ENCODE peak calls at places on chromosomes 6 and 20, in seven cellular contexts. One of them, this sample, is unnamed.

GRCh38 chr6:1381397-1382330 is 7.7 kb upstream of the FOXF2 start:
- DNase-seq in sigmoid colon: no peak
- DNase-seq in tibial artery: no peak
- DNase-seq in Peyer's patch: peak
- DNase-seq in body of pancreas: peak
- DNase-seq in brain microvascular endothelial cell: no peak
- DNase-seq in heart left ventricle: no peak
- DNase-seq in this sample: no peak

GRCh38 chr6:39357998-39358686 is 35.6 kb upstream of the KCNK16 start:
- DNase-seq in sigmoid colon: peak
- DNase-seq in tibial artery: no peak
- DNase-seq in Peyer's patch: no peak
- DNase-seq in body of pancreas: peak
- DNase-seq in brain microvascular endothelial cell: peak
- DNase-seq in heart left ventricle: peak
- DNase-seq in this sample: no peak

GRCh38 chr20:23149623-23150279 is 63.6 kb upstream of the CD93 start:
- DNase-seq in sigmoid colon: no peak
- DNase-seq in tibial artery: peak
- DNase-seq in Peyer's patch: no peak
- DNase-seq in body of pancreas: no peak
- DNase-seq in brain microvascular endothelial cell: no peak
- DNase-seq in heart left ventricle: no peak
- DNase-seq in this sample: peak

GRCh38 chr6:31247813-31248212 is 24.1 kb downstream of the HLA-C start:
- DNase-seq in sigmoid colon: no peak
- DNase-seq in tibial artery: no peak
- DNase-seq in Peyer's patch: no peak
- DNase-seq in body of pancreas: no peak
- DNase-seq in brain microvascular endothelial cell: no peak
- DNase-seq in heart left ventricle: no peak
- DNase-seq in this sample: no peak

GRCh38 chr6:130212215-130212874 is 10.4 kb downstream of the SAMD3 start:
- DNase-seq in sigmoid colon: no peak
- DNase-seq in tibial artery: no peak
- DNase-seq in Peyer's patch: no peak
- DNase-seq in body of pancreas: no peak
- DNase-seq in brain microvascular endothelial cell: no peak
- DNase-seq in heart left ventricle: no peak
- DNase-seq in this sample: no peak

GRCh38 chr6:53910834-53911233 is 116.0 kb downstream of the LRRC1 start:
- DNase-seq in sigmoid colon: no peak
- DNase-seq in tibial artery: no peak
- DNase-seq in Peyer's patch: no peak
- DNase-seq in body of pancreas: no peak
- DNase-seq in brain microvascular endothelial cell: no peak
- DNase-seq in heart left ventricle: no peak
- DNase-seq in this sample: no peak

GRCh38 chr6:40674170-40674569 is 87.0 kb upstream of the LRFN2 start:
- DNase-seq in sigmoid colon: no peak
- DNase-seq in tibial artery: no peak
- DNase-seq in Peyer's patch: no peak
- DNase-seq in body of pancreas: no peak
- DNase-seq in brain microvascular endothelial cell: no peak
- DNase-seq in heart left ventricle: no peak
- DNase-seq in this sample: no peak

GRCh38 chr20:22801528-22801927 is 217.2 kb upstream of the FOXA2 start:
- DNase-seq in sigmoid colon: no peak
- DNase-seq in tibial artery: no peak
- DNase-seq in Peyer's patch: no peak
- DNase-seq in body of pancreas: no peak
- DNase-seq in brain microvascular endothelial cell: no peak
- DNase-seq in heart left ventricle: no peak
- DNase-seq in this sample: no peak

GRCh38 chr6:32340242-32340641 is 31.5 kb downstream of the TSBP1 start:
- DNase-seq in sigmoid colon: no peak
- DNase-seq in tibial artery: no peak
- DNase-seq in Peyer's patch: no peak
- DNase-seq in body of pancreas: no peak
- DNase-seq in brain microvascular endothelial cell: no peak
- DNase-seq in heart left ventricle: no peak
- DNase-seq in this sample: no peak

GRCh38 chr6:136365781-136366354 is 76.2 kb upstream of the BCLAF1 start:
- DNase-seq in sigmoid colon: peak
- DNase-seq in tibial artery: peak
- DNase-seq in Peyer's patch: no peak
- DNase-seq in body of pancreas: no peak
- DNase-seq in brain microvascular endothelial cell: no peak
- DNase-seq in heart left ventricle: peak
- DNase-seq in this sample: no peak

GRCh38 chr20:58131581-58132142 is 96.8 kb downstream of the ANKRD60 start:
- DNase-seq in sigmoid colon: peak
- DNase-seq in tibial artery: peak
- DNase-seq in Peyer's patch: no peak
- DNase-seq in body of pancreas: no peak
- DNase-seq in brain microvascular endothelial cell: peak
- DNase-seq in heart left ventricle: no peak
- DNase-seq in this sample: peak

GRCh38 chr6:30641048-30641447 is 5.9 kb upstream of the C6orf136 start:
- DNase-seq in sigmoid colon: no peak
- DNase-seq in tibial artery: no peak
- DNase-seq in Peyer's patch: no peak
- DNase-seq in body of pancreas: no peak
- DNase-seq in brain microvascular endothelial cell: no peak
- DNase-seq in heart left ventricle: no peak
- DNase-seq in this sample: no peak

GRCh38 chr6:139983555-139984276 is 609.3 kb upstream of the CITED2 start:
- DNase-seq in sigmoid colon: no peak
- DNase-seq in tibial artery: no peak
- DNase-seq in Peyer's patch: no peak
- DNase-seq in body of pancreas: no peak
- DNase-seq in brain microvascular endothelial cell: peak
- DNase-seq in heart left ventricle: no peak
- DNase-seq in this sample: no peak

GRCh38 chr6:139979021-139979721 is 604.7 kb upstream of the CITED2 start:
- DNase-seq in sigmoid colon: no peak
- DNase-seq in tibial artery: no peak
- DNase-seq in Peyer's patch: no peak
- DNase-seq in body of pancreas: no peak
- DNase-seq in brain microvascular endothelial cell: no peak
- DNase-seq in heart left ventricle: peak
- DNase-seq in this sample: no peak

GRCh38 chr6:139981810-139982550 is 607.5 kb upstream of the CITED2 start:
- DNase-seq in sigmoid colon: no peak
- DNase-seq in tibial artery: no peak
- DNase-seq in Peyer's patch: no peak
- DNase-seq in body of pancreas: no peak
- DNase-seq in brain microvascular endothelial cell: peak
- DNase-seq in heart left ventricle: peak
- DNase-seq in this sample: no peak

GRCh38 chr6:139982652-139983051 is 608.2 kb upstream of the CITED2 start:
- DNase-seq in sigmoid colon: no peak
- DNase-seq in tibial artery: no peak
- DNase-seq in Peyer's patch: no peak
- DNase-seq in body of pancreas: no peak
- DNase-seq in brain microvascular endothelial cell: peak
- DNase-seq in heart left ventricle: no peak
- DNase-seq in this sample: no peak

DNA sequence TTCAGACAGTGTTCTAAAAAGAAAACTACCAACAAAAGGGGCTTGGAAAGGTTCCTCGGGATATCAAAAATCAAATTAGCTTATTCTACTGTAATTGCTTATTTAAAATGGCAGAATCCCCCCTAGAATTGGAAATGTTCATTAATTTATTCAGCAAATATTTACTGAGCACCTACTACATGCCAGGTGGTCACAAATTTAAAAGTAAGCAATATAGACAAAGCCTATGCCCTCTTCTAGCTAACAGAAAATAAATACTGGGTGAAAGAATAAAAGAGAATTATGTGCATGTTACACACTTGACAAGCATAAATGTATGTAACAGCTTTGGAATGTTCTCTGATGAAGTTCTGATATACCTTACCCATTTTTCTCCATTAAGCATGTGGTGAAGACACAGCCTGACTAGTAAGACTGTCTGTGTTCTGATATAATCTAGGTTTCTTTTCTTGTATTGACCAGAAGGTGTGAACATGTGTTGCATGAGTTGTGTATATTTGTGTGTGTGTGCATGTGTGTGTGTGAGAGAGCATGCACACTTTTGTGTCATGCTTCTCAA is 606.7 kb upstream of the CITED2 start:
- DNase-seq in sigmoid colon: no peak
- DNase-seq in tibial artery: no peak
- DNase-seq in Peyer's patch: no peak
- DNase-seq in body of pancreas: no peak
- DNase-seq in brain microvascular endothelial cell: no peak
- DNase-seq in heart left ventricle: no peak
- DNase-seq in this sample: no peak
- H3K27ac ChIP-seq in sigmoid colon: peak
- H3K27ac ChIP-seq in tibial artery: peak
- H3K27ac ChIP-seq in Peyer's patch: no peak
- H3K27ac ChIP-seq in body of pancreas: no peak
- H3K27ac ChIP-seq in brain microvascular endothelial cell: peak
- H3K27ac ChIP-seq in heart left ventricle: peak
- H3K27ac ChIP-seq in this sample: peak

DNA sequence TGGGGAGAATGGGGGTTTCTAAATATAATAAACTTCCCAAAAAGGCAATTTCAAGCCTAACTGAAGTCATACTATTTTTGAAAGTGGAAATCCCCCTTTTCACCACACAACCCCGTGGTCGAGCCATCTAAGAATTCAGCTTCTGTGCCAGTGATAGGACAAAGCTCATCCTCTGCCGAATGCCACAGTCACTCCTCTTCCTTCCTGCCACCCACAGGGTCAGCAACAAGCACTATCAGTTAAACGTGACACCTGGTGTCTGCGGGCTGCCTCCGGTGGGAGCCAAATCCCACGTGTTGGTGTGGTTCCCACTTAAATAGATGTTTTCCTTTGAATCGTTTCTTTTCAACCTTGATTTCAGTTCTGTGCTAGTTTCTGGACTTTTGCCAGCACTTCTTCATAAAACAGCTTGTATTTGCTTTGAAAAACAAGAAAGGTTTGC is 60.7 kb downstream of the TNFAIP3 start:
- DNase-seq in sigmoid colon: no peak
- DNase-seq in tibial artery: no peak
- DNase-seq in Peyer's patch: no peak
- DNase-seq in body of pancreas: no peak
- DNase-seq in brain microvascular endothelial cell: peak
- DNase-seq in heart left ventricle: no peak
- DNase-seq in this sample: no peak
- H3K4me3 ChIP-seq in sigmoid colon: no peak
- H3K4me3 ChIP-seq in tibial artery: no peak
- H3K4me3 ChIP-seq in Peyer's patch: no peak
- H3K4me3 ChIP-seq in body of pancreas: no peak
- H3K4me3 ChIP-seq in brain microvascular endothelial cell: no peak
- H3K4me3 ChIP-seq in heart left ventricle: no peak
- H3K4me3 ChIP-seq in this sample: no peak

GRCh38 chr20:40331249-40331648 is 357.8 kb downstream of the MAFB start:
- DNase-seq in sigmoid colon: no peak
- DNase-seq in tibial artery: no peak
- DNase-seq in Peyer's patch: no peak
- DNase-seq in body of pancreas: no peak
- DNase-seq in brain microvascular endothelial cell: no peak
- DNase-seq in heart left ventricle: no peak
- DNase-seq in this sample: no peak

GRCh38 chr20:40332167-40332566 is 356.9 kb downstream of the MAFB start:
- DNase-seq in sigmoid colon: no peak
- DNase-seq in tibial artery: no peak
- DNase-seq in Peyer's patch: no peak
- DNase-seq in body of pancreas: no peak
- DNase-seq in brain microvascular endothelial cell: no peak
- DNase-seq in heart left ventricle: no peak
- DNase-seq in this sample: no peak

GRCh38 chr20:40333591-40333990 is 355.4 kb downstream of the MAFB start:
- DNase-seq in sigmoid colon: no peak
- DNase-seq in tibial artery: no peak
- DNase-seq in Peyer's patch: no peak
- DNase-seq in body of pancreas: no peak
- DNase-seq in brain microvascular endothelial cell: no peak
- DNase-seq in heart left ventricle: no peak
- DNase-seq in this sample: no peak

GRCh38 chr20:40335437-40335836 is 353.6 kb downstream of the MAFB start:
- DNase-seq in sigmoid colon: no peak
- DNase-seq in tibial artery: no peak
- DNase-seq in Peyer's patch: no peak
- DNase-seq in body of pancreas: no peak
- DNase-seq in brain microvascular endothelial cell: no peak
- DNase-seq in heart left ventricle: no peak
- DNase-seq in this sample: no peak

DNA sequence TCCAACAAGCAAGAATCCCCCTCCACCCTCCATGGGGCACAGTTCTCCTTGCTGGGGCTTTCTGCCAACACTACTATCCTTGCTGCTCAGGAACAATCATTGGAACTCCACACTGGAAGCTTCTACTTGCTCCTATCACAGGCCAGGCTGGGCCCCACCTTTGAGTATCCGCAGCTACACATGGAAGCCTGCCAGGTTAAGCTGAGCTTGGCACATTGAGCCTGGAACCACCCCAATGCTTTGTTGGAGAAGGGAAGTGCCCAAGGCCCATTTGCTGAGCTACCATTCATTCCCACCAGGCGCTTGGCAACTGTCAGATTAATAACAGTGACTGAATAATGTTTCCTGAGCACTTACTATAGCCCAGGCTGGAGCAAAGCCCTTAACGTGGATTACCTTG is 357.3 kb downstream of the MAFB start:
- DNase-seq in sigmoid colon: no peak
- DNase-seq in tibial artery: no peak
- DNase-seq in Peyer's patch: no peak
- DNase-seq in body of pancreas: no peak
- DNase-seq in brain microvascular endothelial cell: no peak
- DNase-seq in heart left ventricle: no peak
- DNase-seq in this sample: no peak
- TF ChIP-seq CTCF in sigmoid colon: no peak
- TF ChIP-seq CTCF in tibial artery: no peak
- TF ChIP-seq CTCF in Peyer's patch: no peak
- TF ChIP-seq CTCF in body of pancreas: no peak
- TF ChIP-seq CTCF in brain microvascular endothelial cell: no peak
- TF ChIP-seq CTCF in heart left ventricle: no peak
- TF ChIP-seq CTCF in this sample: no peak

DNA sequence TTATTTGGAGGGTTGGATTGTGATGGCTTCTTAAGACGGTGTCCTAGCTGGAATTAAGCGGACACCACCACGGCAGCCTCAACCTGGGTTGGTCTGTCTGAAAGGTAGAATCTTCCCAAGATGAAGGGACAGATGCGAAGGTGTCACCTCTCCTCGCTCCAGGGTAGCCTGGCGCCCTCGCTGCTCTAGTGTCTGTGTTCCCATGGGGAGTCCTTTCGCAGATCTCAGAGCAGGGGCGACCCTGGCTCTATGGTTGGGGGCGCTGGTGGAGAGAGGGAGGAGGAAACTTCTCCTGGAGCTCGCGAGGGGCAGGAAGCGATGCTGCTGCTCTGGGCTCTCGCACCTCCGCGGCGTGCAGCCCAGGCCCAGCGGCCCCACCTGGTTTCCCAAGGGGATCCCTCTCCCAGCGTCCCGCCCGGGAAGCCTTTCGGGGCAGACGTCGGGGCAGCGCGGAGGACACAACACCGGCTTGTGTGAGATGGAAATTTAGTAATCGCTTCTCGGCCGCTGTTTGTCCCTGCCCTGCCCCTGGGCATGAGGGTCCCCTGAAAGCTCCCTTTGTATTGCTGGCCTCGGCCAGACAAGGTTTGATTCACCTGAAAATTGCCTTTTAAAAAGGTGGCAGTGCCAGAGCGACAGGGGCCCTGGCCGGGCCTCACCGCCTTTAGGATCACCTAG is 1.8 kb downstream of the RSPO3 start:
- DNase-seq in sigmoid colon: peak
- DNase-seq in tibial artery: peak
- DNase-seq in Peyer's patch: peak
- DNase-seq in body of pancreas: no peak
- DNase-seq in brain microvascular endothelial cell: no peak
- DNase-seq in heart left ventricle: no peak
- DNase-seq in this sample: no peak
- H3K27ac ChIP-seq in sigmoid colon: peak
- H3K27ac ChIP-seq in tibial artery: no peak
- H3K27ac ChIP-seq in Peyer's patch: peak
- H3K27ac ChIP-seq in body of pancreas: no peak
- H3K27ac ChIP-seq in brain microvascular endothelial cell: no peak
- H3K27ac ChIP-seq in heart left ventricle: no peak
- H3K27ac ChIP-seq in this sample: no peak